ENCODE peak calls at places on chromosomes 6 and 20, in five cellular contexts. A is H9, P is psoas muscle, I is progenitor cell of endocrine pancreas, K is omental fat pad. U is an unnamed sample.

GRCh38 chr6:24667378-24667803 is 514 bp downstream of the ACOT13 start:
- DNase-seq in A (no peak), P (no peak), I (no peak), K (no peak), U (no peak)

GRCh38 chr6:144150673-144151009 is 324 bp downstream of the STX11 start:
- DNase-seq in A (peak), P (peak), I (peak), K (no peak), U (peak)

GRCh38 chr20:38515631-38516030 is 43.0 kb downstream of the RALGAPB start:
- DNase-seq in A (no peak), P (no peak), I (no peak), K (no peak), U (no peak)

GRCh38 chr20:52975024-52975732 is 3.0 kb downstream of the TSHZ2 start:
- DNase-seq in A (no peak), P (no peak), I (no peak), K (no peak), U (no peak)

GRCh38 chr6:6915219-6915618 is 192.5 kb upstream of the RREB1 start:
- DNase-seq in A (no peak), P (no peak), I (no peak), K (no peak), U (no peak)

GRCh38 chr20:25148181-25148981 is 47.1 kb upstream of the ENTPD6 start:
- DNase-seq in A (peak), P (peak), I (no peak), K (peak), U (peak)

GRCh38 chr6:144252289-144252688 is 32.8 kb upstream of the UTRN start:
- DNase-seq in A (no peak), P (no peak), I (no peak), K (no peak), U (no peak)

GRCh38 chr6:30548375-30548774 is 7.9 kb downstream of the GNL1 start:
- DNase-seq in A (no peak), P (no peak), I (no peak), K (no peak), U (no peak)

DNA sequence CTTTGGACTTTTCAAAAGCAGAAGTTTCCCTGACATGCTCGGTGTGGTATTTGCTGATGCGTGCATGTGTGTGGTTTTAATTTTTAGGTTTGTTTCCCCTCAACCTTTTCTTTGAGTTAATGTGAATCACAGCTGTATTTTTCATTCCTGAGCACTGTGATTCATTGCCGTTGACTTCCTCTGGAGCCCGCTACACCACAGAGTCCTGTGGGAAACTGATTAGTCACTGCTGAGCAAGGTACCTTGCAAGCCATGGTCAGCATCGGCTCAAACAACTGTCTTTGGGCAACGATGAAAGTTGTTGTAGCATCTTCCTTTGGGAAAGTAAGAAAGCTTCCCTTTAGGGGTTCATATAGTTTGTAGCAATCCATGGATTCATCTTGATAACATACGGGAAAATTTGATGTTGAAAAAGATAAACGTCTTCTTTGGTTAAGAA is 57.5 kb downstream of the RIN2 start:
- DNase-seq in A (no peak), P (peak), I (no peak), K (no peak), U (no peak)
- TF ChIP-seq CTCF in A (no peak), P (no peak), I (no peak), K (no peak), U (no peak)

GRCh38 chr20:58840816-58841538 is 9.7 kb downstream of the GNAS-AS1 start:
- DNase-seq in A (no peak), P (no peak), I (no peak), K (no peak), U (no peak)

GRCh38 chr20:58839991-58840747 is 10.5 kb downstream of the GNAS-AS1 start:
- DNase-seq in A (no peak), P (no peak), I (no peak), K (no peak), U (no peak)

GRCh38 chr20:58837717-58838116 is 13.0 kb downstream of the GNAS-AS1 start:
- DNase-seq in A (no peak), P (no peak), I (no peak), K (no peak), U (no peak)

GRCh38 chr20:58838174-58838573 is 12.5 kb downstream of the GNAS-AS1 start:
- DNase-seq in A (no peak), P (no peak), I (no peak), K (no peak), U (no peak)

GRCh38 chr20:58839474-58839874 is 11.2 kb downstream of the GNAS-AS1 start:
- DNase-seq in A (peak), P (no peak), I (no peak), K (no peak), U (no peak)
- TF ChIP-seq CTCF in A (peak), P (peak), I (peak), K (no peak), U (no peak)

GRCh38 chr6:167912494-167912893 is 85.0 kb upstream of the KIF25 start:
- DNase-seq in A (no peak), P (no peak), I (no peak), K (no peak), U (no peak)

GRCh38 chr6:167918507-167919278 is 78.8 kb upstream of the KIF25 start:
- DNase-seq in A (no peak), P (no peak), I (no peak), K (no peak), U (no peak)

GRCh38 chr6:167917755-167918154 is 79.7 kb upstream of the KIF25 start:
- DNase-seq in A (no peak), P (no peak), I (no peak), K (no peak), U (no peak)

GRCh38 chr6:167913699-167914098 is 83.8 kb upstream of the KIF25 start:
- DNase-seq in A (no peak), P (no peak), I (no peak), K (no peak), U (no peak)

DNA sequence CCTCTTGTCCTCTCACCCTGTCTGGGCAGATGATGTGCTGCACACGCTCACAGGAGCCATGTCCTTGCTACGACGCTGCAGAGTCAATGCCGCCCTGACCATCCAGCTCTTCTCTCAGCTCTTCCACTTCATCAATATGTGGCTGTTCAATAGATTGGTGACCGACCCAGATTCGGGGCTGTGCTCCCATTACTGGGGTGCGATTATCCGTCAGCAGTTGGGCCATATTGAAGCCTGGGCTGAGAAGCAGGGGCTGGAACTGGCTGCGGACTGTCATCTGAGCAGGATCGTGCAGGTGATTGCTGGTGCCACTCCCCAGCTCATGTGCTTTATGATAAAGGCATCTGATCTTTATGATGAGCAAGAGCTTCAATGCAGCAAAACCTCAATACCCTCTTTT is 82.3 kb upstream of the KIF25 start:
- DNase-seq in A (no peak), P (no peak), I (no peak), K (no peak), U (no peak)
- TF ChIP-seq CTCF in A (no peak), P (no peak), I (no peak), K (no peak), U (no peak)

DNA sequence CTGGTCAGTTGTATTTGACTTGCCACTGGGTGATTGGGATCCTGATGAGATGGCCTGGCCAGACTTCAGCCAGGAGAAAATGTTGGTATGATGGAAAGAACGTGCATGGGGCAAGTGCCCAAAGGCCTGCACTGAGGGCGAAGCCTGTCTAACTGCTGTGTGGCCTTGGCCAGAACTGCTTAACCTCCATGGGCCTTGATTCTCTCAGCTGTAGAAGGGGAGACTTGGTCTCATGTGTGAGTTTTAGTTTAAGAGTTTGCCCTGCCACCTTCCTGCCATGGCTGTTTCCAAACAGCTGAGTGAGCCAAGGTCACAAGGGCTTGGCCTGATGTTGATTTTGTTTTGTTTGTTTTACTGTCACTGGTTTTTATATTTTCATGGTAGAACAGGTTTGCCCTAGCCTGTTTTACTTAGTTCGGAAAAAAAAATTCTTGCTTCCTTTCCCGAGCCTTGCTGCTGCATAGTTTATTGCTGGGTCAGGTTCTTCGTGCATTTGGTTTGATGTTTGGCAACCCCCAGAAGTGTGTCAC is 35.3 kb downstream of the DSTN start:
- DNase-seq in A (no peak), P (no peak), I (no peak), K (no peak), U (no peak)
- TF ChIP-seq CTCF in A (no peak), P (no peak), I (no peak), K (no peak), U (no peak)

U was measured in natural killer cell.